ENCODE peak calls at places on chromosomes 1 and 21, in eight cellular contexts. A, C, O, J, X, Q, F and I are unnamed samples. For H3K27me3, the result is how much of the 10 kb centered on the place peaks cover.

GRCh38 chr1:40076895-40077312 is 20.1 kb downstream of the PPT1 start:
- DNase-seq in O (no peak), Q (no peak), J (peak), C (no peak), A (peak), F (peak), X (peak), I (peak)

GRCh38 chr1:93977546-93977945 is 68.3 kb upstream of the GCLM start:
- DNase-seq in F (peak), A (peak), X (peak), C (no peak), J (no peak), O (peak), Q (no peak), I (peak)

GRCh38 chr1:19010995-19011696 is 54.7 kb upstream of the IFFO2 start:
- DNase-seq in O (peak), A (peak), X (peak), J (peak), C (peak), F (peak), Q (peak), I (peak)

GRCh38 chr1:199855580-199855979 is 171.9 kb upstream of the NR5A2 start:
- DNase-seq in Q (peak), J (no peak), A (peak), O (peak), F (peak), C (no peak), X (peak), I (peak)

GRCh38 chr1:11151134-11151533 is 38.0 kb upstream of the ANGPTL7 start:
- DNase-seq in O (no peak), A (no peak), J (no peak), F (no peak), C (no peak), X (no peak), Q (no peak), I (no peak)

GRCh38 chr21:41611966-41612606 is 104.1 kb upstream of the TMPRSS2 start:
- DNase-seq in F (peak), Q (peak), J (peak), A (peak), X (peak), C (peak), O (no peak), I (no peak)

GRCh38 chr21:38913120-38913975 is 107.6 kb downstream of the ETS2 start:
- DNase-seq in F (peak), O (peak), X (peak), C (peak), Q (peak), A (peak), J (peak), I (peak)

GRCh38 chr1:198776602-198777029 is 137.8 kb downstream of the PTPRC start:
- DNase-seq in Q (peak), O (peak), A (peak), X (peak), J (no peak), F (peak), C (no peak), I (peak)

GRCh38 chr1:226677121-226678020 is 61.7 kb downstream of the ITPKB start:
- DNase-seq in J (no peak), F (peak), O (peak), A (peak), Q (no peak), C (peak), X (peak), I (peak)

GRCh38 chr1:153125536-153125935 is 12.2 kb upstream of the SPRR2F start:
- DNase-seq in J (no peak), O (no peak), A (no peak), C (no peak), F (no peak), Q (no peak), X (no peak), I (no peak)

GRCh38 chr1:206672844-206673758 is 11.6 kb upstream of the MAPKAPK2 start:
- DNase-seq in J (peak), F (peak), O (peak), A (no peak), C (no peak), X (peak), Q (no peak), I (no peak)

GRCh38 chr1:232767381-232768074 is 37.7 kb upstream of the MAP10 start:
- DNase-seq in C (peak), F (peak), X (peak), Q (no peak), O (no peak), A (peak), J (no peak), I (peak)

GRCh38 chr1:41360074-41361027 is 883 bp upstream of the FOXO6 start:
- DNase-seq in A (no peak), Q (peak), J (peak), X (no peak), C (peak), O (no peak), F (no peak), I (no peak)

GRCh38 chr1:157368363-157368762 is 184.0 kb downstream of the FCRL5 start:
- DNase-seq in A (no peak), F (no peak), O (no peak), J (no peak), X (no peak), Q (peak), C (no peak), I (no peak)

GRCh38 chr1:45518910-45519309 is 2.8 kb downstream of the PRDX1 start:
- DNase-seq in A (no peak), J (no peak), O (peak), F (peak), Q (no peak), X (no peak), C (no peak), I (no peak)

GRCh38 chr1:236851871-236852270 is 56.8 kb downstream of the MTR start:
- DNase-seq in F (peak), C (no peak), X (peak), A (peak), O (no peak), J (no peak), Q (no peak), I (no peak)

GRCh38 chr1:218514694-218515093 is 169.6 kb downstream of the TGFB2 start:
- DNase-seq in Q (no peak), X (no peak), O (no peak), J (no peak), C (no peak), F (no peak), A (no peak), I (no peak)

GRCh38 chr1:33387512-33388079 is 43.3 kb downstream of the PHC2 start:
- DNase-seq in F (peak), X (peak), J (no peak), O (no peak), Q (no peak), A (peak), C (no peak), I (peak)

GRCh38 chr1:110616587-110616986 is 10.4 kb upstream of the KCNA2 start:
- DNase-seq in C (no peak), F (no peak), J (peak), A (peak), Q (peak), X (peak), O (no peak), I (no peak)

GRCh38 chr1:26833432-26834405 is 7.2 kb downstream of the ZDHHC18 start:
- DNase-seq in F (no peak), C (peak), X (no peak), J (no peak), Q (no peak), A (no peak), O (no peak), I (no peak)

GRCh38 chr1:167579986-167580385 is 26.4 kb upstream of the CREG1 start:
- DNase-seq in O (no peak), A (no peak), C (no peak), X (no peak), J (no peak), F (no peak), Q (no peak), I (no peak)

GRCh38 chr1:220991506-220991905 is 112.3 kb downstream of the HLX start:
- DNase-seq in C (no peak), Q (no peak), J (no peak), O (no peak), F (no peak), A (no peak), X (no peak), I (no peak)

GRCh38 chr1:220990417-220991337 is 111.4 kb downstream of the HLX start:
- DNase-seq in C (no peak), J (peak), F (peak), A (peak), Q (peak), X (peak), O (peak), I (peak)

GRCh38 chr1:220994671-220995070 is 115.4 kb downstream of the HLX start:
- DNase-seq in O (no peak), F (no peak), A (no peak), C (no peak), X (no peak), Q (no peak), J (no peak), I (no peak)

GRCh38 chr1:220991959-220992704 is 112.9 kb downstream of the HLX start:
- DNase-seq in F (no peak), C (no peak), Q (no peak), X (peak), O (no peak), A (no peak), J (no peak), I (no peak)

DNA sequence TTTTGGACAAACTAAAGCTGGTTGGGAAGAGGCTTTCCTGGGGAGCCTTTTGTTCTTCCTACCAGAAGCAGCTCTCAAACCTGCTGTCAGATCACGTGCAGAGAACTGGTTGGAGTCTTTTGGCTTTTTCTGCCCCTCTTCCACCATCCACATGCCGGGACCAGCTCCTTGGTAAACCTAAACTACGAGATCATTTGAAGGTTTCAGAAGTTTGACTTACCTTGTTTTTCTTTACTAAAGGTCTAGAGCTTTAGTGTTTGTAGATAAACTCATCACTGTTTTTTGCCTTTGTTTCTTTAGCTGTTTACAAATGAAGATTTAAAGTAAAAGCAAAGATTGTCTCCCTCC is 113.4 kb downstream of the HLX start:
- DNase-seq in C (no peak), X (no peak), J (no peak), Q (no peak), A (no peak), O (no peak), F (no peak), I (no peak)
- H3K4me3 ChIP-seq in C (no peak), X (no peak), J (no peak), Q (no peak), A (no peak), O (no peak), F (peak), I (peak)

DNA sequence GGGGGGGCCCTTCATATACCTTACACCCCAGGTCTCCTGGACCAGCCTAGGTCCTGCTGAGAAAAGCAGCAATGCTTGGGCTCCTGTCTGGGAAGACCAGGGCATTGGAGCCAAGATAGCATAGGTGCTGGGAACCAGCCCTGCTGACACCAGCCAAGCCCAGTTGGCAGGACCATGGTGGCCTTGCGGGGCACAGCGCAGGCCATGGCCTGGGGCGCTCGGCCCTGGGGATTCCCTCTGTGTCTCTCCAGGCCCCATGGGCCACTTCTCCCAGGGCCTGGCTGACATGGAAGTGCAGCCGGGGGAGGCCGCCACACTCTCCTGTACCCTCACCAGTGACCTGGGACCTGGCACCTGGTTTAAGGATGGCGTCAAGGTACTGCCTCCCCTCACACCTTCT is 23.3 kb downstream of the IGFN1 start:
- DNase-seq in O (no peak), J (no peak), C (no peak), Q (no peak), A (no peak), F (no peak), X (no peak), I (no peak)
- H3K9ac ChIP-seq in O (no peak), J (no peak), C (no peak), Q (no peak), A (no peak), F (no peak), X (no peak), I (no peak)

DNA sequence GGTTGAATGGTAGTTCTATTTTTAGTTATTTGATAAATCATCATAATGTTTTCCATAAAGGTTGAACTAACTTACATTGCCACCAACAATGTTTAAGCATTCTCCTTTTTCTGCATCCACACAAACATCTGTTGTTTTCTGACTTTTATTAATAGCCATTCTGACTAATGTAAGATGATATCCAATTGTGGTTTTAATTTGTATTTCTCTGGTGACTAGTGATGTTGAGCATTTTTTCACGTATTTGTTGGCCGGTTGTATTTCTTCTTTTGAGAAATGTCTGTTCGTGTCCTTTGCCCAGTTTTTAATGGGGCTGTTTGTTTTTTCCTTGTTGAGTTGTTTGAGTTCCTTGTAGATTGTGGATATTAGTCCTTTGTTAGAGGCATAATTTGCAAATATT is 24.6 kb upstream of the SLC35F3 start:
- DNase-seq in C (no peak), Q (no peak), F (peak), X (no peak), J (no peak), A (no peak), O (no peak), I (no peak)
- H3K27me3 ChIP-seq in C (under half), Q (under half), F (under half), X (under half), J (under half), A (under half), O (under half), I (under half)

GRCh38 chr1:65791860-65792670 is 630 bp upstream of the PDE4B start:
- DNase-seq in A (no peak), O (no peak), X (peak), J (no peak), Q (peak), F (peak), C (no peak), I (peak)
- H3K4me3 ChIP-seq in A (no peak), O (peak), X (peak), J (no peak), Q (peak), F (peak), C (peak), I (peak)

GRCh38 chr1:2194319-2194897 is at the start of gene FAAP20:
- DNase-seq in X (peak), Q (peak), J (peak), O (no peak), C (no peak), F (peak), A (no peak), I (peak)
- H3K9ac ChIP-seq in X (peak), Q (peak), J (peak), O (peak), C (peak), F (peak), A (no peak), I (peak)

GRCh38 chr1:15345711-15346355 is 63.9 kb upstream of the EFHD2 start:
- DNase-seq in O (no peak), X (no peak), A (no peak), F (no peak), J (peak), C (peak), Q (no peak), I (no peak)
- H3K27me3 ChIP-seq in O (under half), X (under half), A (under half), F (under half), J (under half), C (under half), Q (under half), I (under half)

GRCh38 chr1:69569983-69570755 is 2.4 kb downstream of the LRRC7 start:
- DNase-seq in F (peak), A (no peak), J (peak), Q (peak), C (no peak), X (no peak), O (peak), I (peak)

GRCh38 chr1:69572921-69573320 is 5.2 kb downstream of the LRRC7 start:
- DNase-seq in Q (no peak), X (no peak), C (no peak), A (no peak), O (peak), J (no peak), F (peak), I (no peak)

GRCh38 chr1:69568435-69569280 is 936 bp downstream of the LRRC7 start:
- DNase-seq in O (peak), J (peak), C (no peak), Q (peak), A (peak), X (no peak), F (peak), I (peak)

GRCh38 chr1:69569281-69569970 is 1.7 kb downstream of the LRRC7 start:
- DNase-seq in O (peak), X (no peak), C (no peak), F (peak), J (peak), Q (peak), A (no peak), I (peak)

DNA sequence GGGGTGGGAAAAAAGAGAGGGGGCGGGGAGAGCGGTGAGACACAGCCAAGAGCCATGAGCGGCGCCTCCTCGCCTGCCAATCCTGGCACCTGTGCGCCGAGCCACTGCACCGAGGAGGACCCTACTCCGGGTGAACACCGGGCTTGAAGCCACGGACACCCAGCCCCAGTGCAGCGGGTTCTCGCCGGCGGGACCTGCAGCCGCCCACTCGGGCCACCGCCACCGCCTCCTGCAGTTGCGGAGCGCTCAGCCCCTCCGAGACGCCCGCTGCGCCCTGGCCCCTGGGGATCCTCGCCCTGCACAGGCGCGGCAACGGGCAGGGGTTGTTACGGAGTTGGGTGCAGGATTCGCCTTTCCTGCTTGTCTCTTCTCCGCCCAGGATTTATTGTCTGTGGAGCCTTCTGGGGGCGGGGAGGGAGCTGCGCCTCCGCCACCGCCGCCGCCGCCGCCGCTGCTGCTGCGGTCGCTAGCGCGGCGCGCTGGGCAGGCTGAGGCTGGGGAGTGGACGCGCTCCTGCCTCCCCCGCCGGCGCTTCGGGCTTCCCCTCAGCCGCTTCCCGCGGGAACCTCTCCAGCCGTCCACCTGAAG is at the start of gene LRRC7:
- DNase-seq in J (peak), A (peak), Q (peak), C (no peak), O (peak), F (peak), X (no peak), I (peak)
- H3K4me3 ChIP-seq in J (peak), A (peak), Q (peak), C (peak), O (peak), F (peak), X (peak), I (peak)

GRCh38 chr1:43774359-43774758 is 67.0 kb downstream of the ST3GAL3 start:
- DNase-seq in X (peak), F (peak), C (no peak), A (peak), O (no peak), Q (peak), J (peak), I (peak)
- H3K9ac ChIP-seq in X (no peak), F (no peak), C (no peak), A (no peak), O (no peak), Q (no peak), J (no peak), I (no peak)

GRCh38 chr1:151853411-151853930 is at the start of gene THEM5:
- DNase-seq in X (no peak), C (no peak), Q (no peak), A (no peak), J (peak), O (no peak), F (no peak), I (no peak)
- H3K27me3 ChIP-seq in X (under half), C (under half), Q (under half), A (under half), J (under half), O (under half), F (under half), I (under half)